ENCODE peak calls at places on chromosomes 13 and 19, in six cellular contexts. R is H1, H is SK-N-SH, V is GM12891, B is K562, D is GM12878. C is an unnamed sample.

GRCh38 chr19:41893899-41894298 is 10.9 kb downstream of the ARHGEF1 start:
- DNase-seq in V (no peak), D (no peak), H (no peak), R (no peak), B (peak), C (no peak)

GRCh38 chr13:93172109-93172508 is 54.5 kb upstream of the GPC6 start:
- DNase-seq in H (no peak), D (no peak), V (no peak), B (no peak), R (no peak), C (no peak)

GRCh38 chr13:113421673-113422270 is 31.5 kb downstream of the ADPRHL1 start:
- DNase-seq in V (no peak), H (peak), B (no peak), D (no peak), R (no peak), C (no peak)

GRCh38 chr13:39565036-39565949 is 37.7 kb downstream of the LHFPL6 start:
- DNase-seq in V (no peak), H (no peak), R (no peak), D (no peak), B (no peak), C (no peak)

GRCh38 chr13:35953537-35954206 is 177.5 kb downstream of the DCLK1 start:
- DNase-seq in D (no peak), B (peak), R (peak), H (peak), V (no peak), C (no peak)

GRCh38 chr19:18349524-18350128 is 9.2 kb downstream of the PGPEP1 start:
- DNase-seq in R (peak), V (no peak), B (peak), H (peak), D (no peak), C (no peak)

GRCh38 chr19:7673995-7674667 is 2.8 kb upstream of the MCEMP1 start:
- DNase-seq in H (peak), R (peak), V (no peak), B (peak), D (no peak), C (no peak)

GRCh38 chr13:31767175-31767900 is 28.0 kb downstream of the RXFP2 start:
- DNase-seq in H (no peak), V (no peak), D (no peak), B (no peak), R (no peak), C (no peak)

GRCh38 chr13:110409581-110409992 is 102.5 kb downstream of the COL4A2 start:
- DNase-seq in R (no peak), D (no peak), H (no peak), V (no peak), B (no peak), C (no peak)

GRCh38 chr13:98910501-98910951 is 67.3 kb downstream of the DOCK9 start:
- DNase-seq in B (peak), V (no peak), D (no peak), R (no peak), H (no peak), C (no peak)

GRCh38 chr13:47334173-47334572 is 437.3 kb upstream of the HTR2A start:
- DNase-seq in R (no peak), D (no peak), B (no peak), H (no peak), V (no peak), C (no peak)

GRCh38 chr19:4506449-4507149 is 11.7 kb downstream of the PLIN4 start:
- DNase-seq in V (no peak), D (no peak), H (no peak), R (no peak), B (peak), C (no peak)

GRCh38 chr19:7888145-7888825 is at the start of gene LRRC8E:
- DNase-seq in V (no peak), D (no peak), H (peak), R (peak), B (peak), C (no peak)

GRCh38 chr19:36377541-36378178 is 1.3 kb downstream of the ZFP14 start:
- DNase-seq in V (no peak), D (no peak), H (no peak), B (no peak), R (no peak), C (no peak)

GRCh38 chr19:21117041-21117907 is 24.6 kb upstream of the ZNF431 start:
- DNase-seq in R (no peak), D (no peak), B (no peak), H (no peak), V (no peak), C (no peak)
- TF ChIP-seq TAF1 in R (no peak), D (no peak), B (no peak), H (no peak), V (no peak), C (no peak)

GRCh38 chr19:50562996-50563395 is 5.2 kb downstream of the LRRC4B start:
- DNase-seq in B (no peak), H (no peak), V (no peak), D (no peak), R (no peak), C (peak)
- TF ChIP-seq POLR2AphosphoS5 in B (no peak), H (no peak), V (no peak), D (no peak), R (no peak), C (no peak)

GRCh38 chr13:52405767-52406494 is at the start of gene THSD1:
- DNase-seq in B (no peak), V (peak), R (peak), D (no peak), H (peak), C (peak)
- TF ChIP-seq TAF1 in B (no peak), V (no peak), R (no peak), D (no peak), H (peak), C (no peak)

GRCh38 chr13:75415720-75416119 is 66.2 kb downstream of the TBC1D4 start:
- DNase-seq in V (no peak), D (no peak), H (no peak), R (no peak), B (no peak), C (no peak)
- TF ChIP-seq POLR2AphosphoS5 in V (no peak), D (no peak), H (peak), R (no peak), B (no peak), C (no peak)

DNA sequence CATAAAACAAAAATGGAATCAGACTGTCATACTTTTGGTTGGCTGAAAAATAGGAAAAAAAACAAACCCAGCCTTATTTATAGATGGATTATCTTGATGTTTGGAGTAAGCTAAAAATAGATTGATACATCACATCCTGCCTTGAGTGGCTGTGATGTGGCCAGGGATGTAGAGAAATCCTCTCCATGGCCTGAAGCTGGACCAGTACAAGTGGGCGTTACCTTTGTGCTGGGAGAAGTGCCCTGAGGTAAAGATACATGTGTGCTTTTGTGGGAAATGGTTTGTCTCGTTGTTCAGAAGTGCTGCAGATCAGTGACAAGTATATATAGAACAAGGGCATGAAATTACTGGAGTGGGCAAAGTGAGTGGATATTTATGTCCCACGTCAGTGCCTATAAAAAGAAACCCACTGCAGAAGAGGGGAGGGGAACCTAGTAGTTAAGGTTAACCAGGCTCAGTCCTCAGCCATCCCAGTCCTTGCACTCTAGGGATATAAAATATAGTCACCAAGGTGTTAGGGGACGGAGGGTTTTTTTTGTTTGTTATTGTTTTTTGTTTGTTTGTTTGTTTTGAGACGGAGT is 12.2 kb upstream of the ZNF304 start:
- DNase-seq in H (no peak), R (no peak), D (no peak), V (no peak), B (no peak), C (no peak)
- TF ChIP-seq TAF1 in H (no peak), R (no peak), D (no peak), V (no peak), B (no peak), C (no peak)

GRCh38 chr13:107025991-107026390 is 458.1 kb upstream of the ARGLU1 start:
- DNase-seq in H (no peak), D (no peak), V (no peak), R (no peak), B (no peak), C (no peak)
- TF ChIP-seq POLR2AphosphoS5 in H (no peak), D (no peak), V (no peak), R (no peak), B (no peak), C (no peak)

DNA sequence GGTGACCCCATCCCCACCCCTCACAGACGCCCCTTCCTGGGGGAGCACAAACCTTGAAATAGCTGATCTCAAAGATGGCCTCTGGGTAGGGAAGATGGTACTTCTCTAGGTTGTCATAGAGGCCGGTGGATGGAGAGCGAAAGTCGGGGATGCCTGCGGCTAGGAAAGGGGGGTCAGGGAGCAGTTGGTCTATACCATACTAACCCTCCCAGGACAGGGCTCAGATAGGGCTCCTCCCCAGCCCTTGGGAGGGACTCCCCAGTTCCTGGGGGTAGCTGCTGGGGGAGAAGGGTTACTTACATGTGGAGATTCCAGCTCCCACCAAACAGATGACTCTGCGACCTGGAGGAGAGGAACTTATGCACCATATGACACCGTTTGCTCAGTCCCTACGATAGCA is 9.6 kb downstream of the SIRT2 start:
- DNase-seq in B (no peak), D (no peak), H (no peak), R (no peak), V (no peak), C (no peak)
- TF ChIP-seq TAF1 in B (no peak), D (no peak), H (no peak), R (no peak), V (no peak), C (no peak)

DNA sequence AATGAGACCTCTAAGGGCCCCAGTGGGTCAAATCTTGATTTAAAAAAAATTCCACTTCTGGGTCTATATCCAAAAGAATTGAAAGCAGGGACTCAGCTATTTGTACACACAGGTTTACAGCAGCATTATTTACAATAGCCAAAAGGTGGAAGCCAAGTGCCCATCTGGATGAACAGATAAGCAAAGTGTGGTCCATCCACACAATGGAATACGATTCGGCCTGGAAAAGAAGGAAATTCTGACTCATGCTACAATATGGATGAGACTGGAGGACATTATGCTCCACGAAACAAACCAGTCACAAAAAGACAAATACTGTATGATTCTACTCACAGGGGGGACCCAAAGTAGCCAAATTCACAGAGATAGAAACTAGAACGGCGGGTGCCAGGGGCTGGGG is 76.7 kb downstream of the CACNA1A start:
- DNase-seq in D (no peak), R (no peak), B (peak), H (no peak), V (no peak), C (no peak)
- TF ChIP-seq POLR2AphosphoS5 in D (no peak), R (no peak), B (no peak), H (no peak), V (no peak), C (no peak)

GRCh38 chr13:90869580-90869979 is 477.9 kb upstream of the MIR17HG start:
- DNase-seq in H (no peak), V (no peak), D (no peak), R (no peak), B (no peak), C (no peak)
- TF ChIP-seq TAF1 in H (no peak), V (no peak), D (no peak), R (no peak), B (no peak), C (no peak)

C was measured in GM12892.